ENCODE peak calls at places on chromosomes 2 and 18, in six cellular contexts. G, B, T, W, H and J are unnamed samples.

GRCh38 chr2:117738991-117739839 is 75.3 kb upstream of the DDX18 start:
- DNase-seq in W (no peak), B (no peak), T (no peak), G (no peak), H (no peak), J (no peak)

GRCh38 chr2:160317113-160318099 is 117.3 kb upstream of the ITGB6 start:
- DNase-seq in T (no peak), G (no peak), W (no peak), B (no peak), H (no peak), J (no peak)

GRCh38 chr18:10754128-10754527 is 228.3 kb downstream of the NAPG start:
- DNase-seq in W (no peak), B (no peak), T (no peak), H (no peak), G (no peak), J (no peak)

GRCh38 chr18:8783335-8783993 is 78.1 kb downstream of the MTCL1 start:
- DNase-seq in B (no peak), G (no peak), W (no peak), T (no peak), H (no peak), J (no peak)

GRCh38 chr2:214843823-214844222 is 34.3 kb upstream of the BARD1 start:
- DNase-seq in H (no peak), T (no peak), B (no peak), G (no peak), W (no peak), J (no peak)

GRCh38 chr2:188318161-188318749 is 26.6 kb downstream of the GULP1 start:
- DNase-seq in T (no peak), W (no peak), G (no peak), B (no peak), H (no peak), J (no peak)

GRCh38 chr2:96505231-96505889 is at the start of gene NEURL3:
- DNase-seq in T (no peak), W (peak), B (peak), H (peak), G (peak), J (no peak)

GRCh38 chr2:214376631-214377624 is 33.9 kb upstream of the VWC2L start:
- DNase-seq in B (no peak), H (no peak), T (no peak), W (no peak), G (no peak), J (no peak)

GRCh38 chr18:61850756-61851155 is 42.1 kb downstream of the RNF152 start:
- DNase-seq in W (no peak), G (no peak), B (no peak), H (no peak), T (no peak), J (no peak)

GRCh38 chr18:3653859-3654441 is 204.0 kb downstream of the TGIF1 start:
- DNase-seq in H (no peak), W (no peak), T (peak), G (no peak), B (peak), J (no peak)

GRCh38 chr18:5604778-5605177 is 61.0 kb upstream of the EPB41L3 start:
- DNase-seq in B (no peak), W (no peak), H (no peak), T (no peak), G (no peak), J (no peak)

GRCh38 chr2:234289789-234290188 is 207.1 kb downstream of the ARL4C start:
- DNase-seq in G (peak), T (no peak), H (no peak), B (no peak), W (no peak), J (no peak)

GRCh38 chr2:21251216-21251971 is 127.6 kb downstream of the TDRD15 start:
- DNase-seq in H (no peak), G (no peak), T (no peak), W (no peak), B (no peak), J (no peak)

GRCh38 chr2:171362396-171362795 is 71.4 kb downstream of the METTL8 start:
- DNase-seq in H (no peak), T (no peak), B (no peak), G (no peak), W (no peak), J (no peak)

GRCh38 chr2:58497189-58497588 is 256.1 kb upstream of the FANCL start:
- DNase-seq in H (no peak), G (no peak), B (no peak), W (no peak), T (no peak), J (no peak)

GRCh38 chr2:35787302-35788031 is 568.1 kb upstream of the CRIM1 start:
- DNase-seq in T (no peak), W (no peak), B (no peak), H (no peak), G (no peak), J (no peak)

GRCh38 chr2:25685030-25685429 is 11.7 kb upstream of the DTNB start:
- DNase-seq in T (no peak), H (no peak), G (no peak), B (no peak), W (no peak), J (no peak)

GRCh38 chr2:191512202-191512601 is 165.7 kb upstream of the NABP1 start:
- DNase-seq in G (no peak), B (no peak), H (no peak), W (no peak), T (no peak), J (no peak)

GRCh38 chr2:27353762-27354596 is 2.6 kb downstream of the GTF3C2 start:
- DNase-seq in W (peak), G (no peak), T (no peak), B (no peak), H (no peak), J (no peak)

GRCh38 chr2:70887550-70888229 is 48.0 kb upstream of the ATP6V1B1 start:
- DNase-seq in T (peak), G (no peak), B (peak), W (no peak), H (peak), J (no peak)

GRCh38 chr2:241760301-241760771 is 16.3 kb upstream of the GAL3ST2 start:
- DNase-seq in T (no peak), H (no peak), W (no peak), B (peak), G (no peak), J (no peak)

GRCh38 chr2:58032016-58032750 is 14.4 kb upstream of the VRK2 start:
- DNase-seq in T (no peak), H (no peak), G (no peak), W (no peak), B (no peak), J (no peak)

GRCh38 chr2:126661001-126661400 is 5.0 kb downstream of the GYPC start:
- DNase-seq in G (no peak), B (no peak), H (no peak), T (no peak), W (no peak), J (no peak)

GRCh38 chr18:23232331-23232730 is 97.0 kb downstream of the CABLES1 start:
- DNase-seq in T (no peak), B (no peak), H (no peak), G (no peak), W (no peak), J (no peak)

GRCh38 chr2:217923007-217923686 is 79.6 kb downstream of the TNS1 start:
- DNase-seq in G (no peak), T (no peak), B (no peak), H (no peak), W (no peak), J (no peak)

GRCh38 chr2:56580242-56580641 is 396.5 kb downstream of the CCDC85A start:
- DNase-seq in T (no peak), W (no peak), B (no peak), H (no peak), G (no peak), J (no peak)

DNA sequence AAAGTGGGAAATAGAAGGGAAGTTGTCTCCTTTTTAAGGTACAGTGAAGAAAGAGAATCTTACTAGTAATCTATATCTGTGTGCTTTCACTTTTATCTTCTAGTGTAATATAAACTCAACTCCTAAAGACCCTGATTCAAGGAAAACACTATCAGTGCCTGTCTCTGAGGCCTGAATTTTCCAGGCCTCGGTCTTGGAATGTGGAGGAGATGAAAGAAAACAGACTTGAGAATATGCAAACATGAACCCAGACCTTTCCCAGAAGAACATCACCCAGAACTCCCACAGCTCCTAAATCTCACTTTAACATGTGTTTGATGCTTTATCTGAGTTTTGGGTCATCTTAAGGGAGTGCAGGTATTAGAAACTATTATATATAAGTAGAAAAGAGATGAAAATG is 51.8 kb downstream of the EPB41L5 start:
- DNase-seq in T (no peak), B (no peak), H (no peak), G (no peak), W (no peak), J (no peak)
- TF ChIP-seq JUND in T (no peak), B (no peak), H (no peak), G (no peak), W (no peak), J (no peak)

GRCh38 chr2:65053199-65053598 is 3.0 kb upstream of the CEP68 start:
- DNase-seq in H (no peak), G (no peak), B (no peak), T (no peak), W (no peak), J (no peak)
- TF ChIP-seq JUND in H (no peak), G (no peak), B (no peak), T (no peak), W (no peak), J (no peak)

GRCh38 chr2:205357732-205358131 is 324.6 kb upstream of the NRP2 start:
- DNase-seq in T (no peak), B (no peak), W (no peak), G (no peak), H (no peak), J (no peak)

GRCh38 chr2:205352593-205352992 is 329.7 kb upstream of the NRP2 start:
- DNase-seq in W (no peak), H (no peak), T (no peak), B (no peak), G (no peak), J (no peak)

GRCh38 chr2:205347899-205348298 is 334.4 kb upstream of the NRP2 start:
- DNase-seq in W (no peak), T (no peak), B (no peak), G (no peak), H (no peak), J (peak)

DNA sequence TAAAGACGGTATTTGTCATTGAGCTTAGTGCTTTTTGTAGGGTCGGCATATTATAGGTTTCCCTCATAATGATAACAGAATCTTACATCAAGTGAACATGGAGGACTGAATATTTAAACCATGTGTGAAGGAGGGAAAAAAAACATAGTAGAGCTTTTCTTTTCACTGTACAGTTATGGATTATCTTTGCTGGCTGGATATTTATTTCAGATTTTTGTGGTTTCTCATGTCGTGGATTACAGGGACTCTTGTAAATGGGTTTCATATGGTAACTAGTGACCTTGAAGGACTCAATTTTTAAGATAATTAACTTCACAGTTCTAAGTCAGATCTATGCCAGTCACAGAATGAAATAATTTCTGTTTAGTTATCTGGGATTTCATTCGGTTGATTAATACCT is 330.2 kb upstream of the NRP2 start:
- DNase-seq in G (no peak), W (no peak), T (no peak), B (no peak), H (no peak), J (no peak)
- TF ChIP-seq JUND in G (no peak), W (no peak), T (no peak), B (no peak), H (no peak), J (no peak)

GRCh38 chr2:85579266-85579935 is 2.0 kb downstream of the VAMP8 start:
- DNase-seq in B (no peak), T (no peak), W (no peak), H (no peak), G (no peak), J (no peak)
- TF ChIP-seq JUND in B (no peak), T (no peak), W (no peak), H (no peak), G (no peak), J (no peak)

GRCh38 chr2:101960903-101961286 is 30.9 kb upstream of the IL1R2 start:
- DNase-seq in W (peak), H (no peak), B (no peak), T (no peak), G (no peak), J (no peak)

GRCh38 chr2:101957036-101957435 is 34.7 kb upstream of the IL1R2 start:
- DNase-seq in T (no peak), H (no peak), W (no peak), B (no peak), G (no peak), J (no peak)

GRCh38 chr2:101956465-101957030 is 35.2 kb upstream of the IL1R2 start:
- DNase-seq in B (no peak), W (no peak), T (no peak), H (no peak), G (no peak), J (no peak)

GRCh38 chr2:101961287-101962242 is 30.2 kb upstream of the IL1R2 start:
- DNase-seq in H (no peak), B (no peak), T (no peak), G (no peak), W (peak), J (no peak)

DNA sequence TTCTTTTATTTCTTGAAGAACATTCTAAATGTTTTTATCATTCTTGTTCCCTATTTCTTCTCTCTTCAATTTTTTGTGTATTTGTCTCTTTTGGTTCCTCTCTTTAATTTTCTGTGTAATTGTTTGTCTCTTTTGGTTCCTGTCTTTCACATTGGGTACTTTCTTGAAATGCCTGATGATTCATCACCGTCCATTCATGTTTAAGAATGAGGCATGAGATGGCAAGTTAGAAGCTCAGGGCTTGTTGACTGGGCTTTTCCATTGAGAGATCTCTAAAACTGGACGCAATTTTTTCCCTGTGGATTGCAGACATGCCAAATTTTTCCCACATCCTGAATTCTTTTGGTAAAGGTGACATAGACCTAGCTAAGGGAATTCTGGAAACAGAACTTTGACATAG is 33.7 kb upstream of the IL1R2 start:
- DNase-seq in H (no peak), T (no peak), B (no peak), W (no peak), G (no peak), J (no peak)
- TF ChIP-seq JUND in H (no peak), T (no peak), B (no peak), W (no peak), G (no peak), J (no peak)

DNA sequence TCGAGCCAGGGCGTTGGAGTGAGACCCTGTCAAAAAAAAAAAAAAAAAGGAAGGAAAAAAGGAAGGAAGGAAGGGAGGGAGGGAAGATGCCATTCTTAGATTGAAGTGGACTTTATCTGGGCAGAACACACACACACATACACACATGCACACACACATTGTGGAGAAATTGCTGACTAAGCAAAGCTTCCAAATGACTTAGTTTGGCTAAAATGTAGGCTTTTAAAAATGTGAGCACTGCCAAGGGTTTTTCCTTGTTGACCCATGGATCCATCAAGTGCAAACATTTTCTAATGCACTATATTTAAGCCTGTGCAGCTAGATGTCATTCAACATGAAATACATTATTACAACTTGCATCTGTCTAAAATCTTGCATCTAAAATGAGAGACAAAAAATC is 564 bp upstream of the TTR start:
- DNase-seq in H (no peak), G (no peak), T (no peak), W (no peak), B (no peak), J (no peak)
- TF ChIP-seq JUND in H (no peak), G (no peak), T (no peak), W (no peak), B (no peak), J (no peak)